ENCODE peak calls at places on chromosome X, in five cellular contexts. W, J, Z, Y and P are unnamed samples.

GRCh38 chrX:71420686-71421085 is 54.5 kb downstream of the TAF1 start:
- DNase-seq in W (no peak), J (no peak), Z (no peak), Y (no peak), P (no peak)

GRCh38 chrX:105701310-105702052 is 120.9 kb upstream of the NRK start:
- DNase-seq in W (no peak), J (no peak), Z (peak; percentile 46), Y (no peak), P (peak; percentile 38)

GRCh38 chrX:153519569-153520285 is 2.3 kb downstream of the ATP2B3 start:
- DNase-seq in W (no peak), J (no peak), Z (peak; percentile 51), Y (peak; percentile 39), P (peak; percentile 26)

GRCh38 chrX:45756562-45756961 is 555.9 kb upstream of the DIPK2B start:
- DNase-seq in W (no peak), J (no peak), Z (no peak), Y (no peak), P (peak; percentile 29)

GRCh38 chrX:77431227-77431626 is 16.0 kb upstream of the FGF16 start:
- DNase-seq in W (no peak), J (no peak), Z (peak; percentile 70), Y (no peak), P (peak; percentile 75)

GRCh38 chrX:102697506-102697905 is 14.7 kb upstream of the GPRASP2 start:
- DNase-seq in W (no peak), J (no peak), Z (peak; percentile 60), Y (peak; percentile 26), P (peak; percentile 77)

GRCh38 chrX:45344597-45344996 is 143.9 kb upstream of the DIPK2B start:
- DNase-seq in W (no peak), J (no peak), Z (peak; percentile 94), Y (no peak), P (peak; percentile 18)

GRCh38 chrX:37926700-37927099 is 79.3 kb upstream of the DYNLT3 start:
- DNase-seq in W (no peak), J (no peak), Z (peak; percentile 55), Y (no peak), P (peak; percentile 65)

GRCh38 chrX:155880586-155881157 is 473 bp upstream of the VAMP7 start:
- DNase-seq in W (no peak), J (peak; percentile 7), Z (no peak), Y (no peak), P (peak; percentile 18)

GRCh38 chrX:104806346-104806745 is 240.3 kb downstream of the IL1RAPL2 start:
- DNase-seq in W (no peak), J (no peak), Z (no peak), Y (no peak), P (no peak)

GRCh38 chrX:40504801-40505605 is 75.8 kb upstream of the ATP6AP2 start:
- DNase-seq in W (no peak), J (no peak), Z (peak; percentile 50), Y (peak; percentile 84), P (peak; percentile 94)

GRCh38 chrX:137566746-137567473 is 983 bp downstream of the ZIC3 start:
- DNase-seq in W (no peak), J (no peak), Z (no peak), Y (no peak), P (peak; percentile 64)

GRCh38 chrX:56978172-56978571 is 17.2 kb downstream of the SPIN3 start:
- DNase-seq in W (peak; percentile 15), J (peak; percentile 64), Z (peak; percentile 57), Y (peak; percentile 40), P (peak; percentile 66)

GRCh38 chrX:44344194-44344593 is 722 bp upstream of the EFHC2 start:
- DNase-seq in W (no peak), J (peak; percentile 65), Z (no peak), Y (no peak), P (no peak)

GRCh38 chrX:25028726-25029125 is 13.0 kb upstream of the ARX start:
- DNase-seq in W (no peak), J (no peak), Z (peak; percentile 66), Y (peak; percentile 3), P (peak; percentile 41)

GRCh38 chrX:37802028-37802427 is 22.2 kb downstream of the CYBB start:
- DNase-seq in W (no peak), J (no peak), Z (no peak), Y (no peak), P (peak; percentile 23)

GRCh38 chrX:139204903-139205667 is 325.5 kb upstream of the F9 start:
- DNase-seq in W (no peak), J (peak; percentile 3), Z (no peak), Y (no peak), P (no peak)

GRCh38 chrX:113868169-113868568 is 715.7 kb upstream of the HTR2C start:
- DNase-seq in W (no peak), J (peak; percentile 8), Z (no peak), Y (no peak), P (no peak)

GRCh38 chrX:109818921-109819320 is 85.9 kb upstream of the ACSL4 start:
- DNase-seq in W (no peak), J (no peak), Z (no peak), Y (no peak), P (no peak)

GRCh38 chrX:40719218-40719617 is 16.1 kb downstream of the MED14 start:
- DNase-seq in W (no peak), J (no peak), Z (peak; percentile 68), Y (no peak), P (peak; percentile 67)

GRCh38 chrX:68508799-68509198 is 9.9 kb downstream of the YIPF6 start:
- DNase-seq in W (no peak), J (peak; percentile 14), Z (peak; percentile 30), Y (no peak), P (peak; percentile 29)

GRCh38 chrX:861335-861890 is 230.8 kb downstream of the SHOX start:
- DNase-seq in W (no peak), J (no peak), Z (no peak), Y (peak; percentile 35), P (peak; percentile 30)

GRCh38 chrX:155215443-155216178 is 649 bp upstream of the VBP1 start:
- DNase-seq in W (no peak), J (no peak), Z (peak; percentile 4), Y (peak; percentile 1), P (peak; percentile 2)

GRCh38 chrX:69158166-69159040 is 6.8 kb downstream of the PJA1 start:
- DNase-seq in W (no peak), J (peak; percentile 30), Z (peak; percentile 80), Y (peak; percentile 63), P (peak; percentile 88)

GRCh38 chrX:55264816-55265215 is at the start of gene PAGE3:
- DNase-seq in W (no peak), J (no peak), Z (no peak), Y (no peak), P (no peak)

GRCh38 chrX:39953879-39954278 is 143.9 kb downstream of the BCOR start:
- DNase-seq in W (peak; percentile 68), J (no peak), Z (peak; percentile 30), Y (peak; percentile 77), P (peak; percentile 78)

GRCh38 chrX:135707880-135708279 is 5.6 kb upstream of the CT45A1 start:
- DNase-seq in W (peak; percentile 16), J (peak; percentile 8), Z (peak; percentile 1), Y (no peak), P (no peak)

GRCh38 chrX:135411893-135412292 is 9.9 kb upstream of the SMIM10L2A start:
- DNase-seq in W (no peak), J (no peak), Z (peak; percentile 45), Y (no peak), P (peak; percentile 6)

GRCh38 chrX:139820358-139820984 is 112.4 kb downstream of the ATP11C start:
- DNase-seq in W (no peak), J (no peak), Z (no peak), Y (no peak), P (no peak)

GRCh38 chrX:41720125-41720780 is 3.7 kb upstream of the GPR82 start:
- DNase-seq in W (no peak), J (peak; percentile 50), Z (peak; percentile 10), Y (peak; percentile 53), P (peak; percentile 58)

GRCh38 chrX:71976753-71977152 is 66.1 kb downstream of the NHSL2 start:
- DNase-seq in W (no peak), J (no peak), Z (peak; percentile 22), Y (no peak), P (no peak)

GRCh38 chrX:42366181-42366580 is 411.8 kb downstream of the PPP1R2C start:
- DNase-seq in W (no peak), J (no peak), Z (no peak), Y (no peak), P (no peak)

GRCh38 chrX:148958896-148959295 is 458.5 kb downstream of the AFF2 start:
- DNase-seq in W (no peak), J (no peak), Z (no peak), Y (no peak), P (no peak)

GRCh38 chrX:130014770-130015169 is 32.3 kb downstream of the BCORL1 start:
- DNase-seq in W (no peak), J (no peak), Z (no peak), Y (no peak), P (no peak)

GRCh38 chrX:130015181-130015580 is 32.7 kb downstream of the BCORL1 start:
- DNase-seq in W (no peak), J (no peak), Z (no peak), Y (no peak), P (no peak)

GRCh38 chrX:130012683-130013082 is 30.2 kb downstream of the BCORL1 start:
- DNase-seq in W (no peak), J (no peak), Z (no peak), Y (no peak), P (no peak)

GRCh38 chrX:130013661-130014060 is 31.2 kb downstream of the BCORL1 start:
- DNase-seq in W (no peak), J (no peak), Z (no peak), Y (no peak), P (no peak)

GRCh38 chrX:130014356-130014755 is 31.9 kb downstream of the BCORL1 start:
- DNase-seq in W (no peak), J (no peak), Z (no peak), Y (no peak), P (no peak)
- TF ChIP-seq CTCF in W (no peak), J (no peak), Z (no peak), Y (no peak), P (no peak)

DNA sequence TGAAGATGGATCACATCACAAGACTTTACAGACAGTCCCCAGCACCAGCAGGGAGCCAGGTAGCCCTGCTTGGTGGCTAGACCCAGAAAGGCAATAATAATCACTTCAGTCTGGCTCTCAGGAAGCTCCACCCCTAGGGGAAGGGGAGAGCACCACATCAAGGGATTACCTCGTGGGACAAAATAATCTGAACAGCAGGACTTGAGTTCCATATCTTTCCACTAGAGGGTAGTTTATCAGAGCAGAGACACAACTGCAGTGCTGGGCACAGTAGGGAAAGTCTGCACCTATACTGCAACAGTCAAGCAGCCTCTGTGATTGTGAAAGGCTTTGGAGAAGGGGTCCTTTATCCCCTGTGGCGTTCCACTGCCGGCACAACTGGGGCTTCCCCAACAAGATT is 547.0 kb upstream of the POU3F4 start:
- DNase-seq in W (peak; percentile 23), J (no peak), Z (no peak), Y (no peak), P (no peak)
- TF ChIP-seq CTCF in W (peak; percentile 35), J (no peak), Z (no peak), Y (no peak), P (no peak)

DNA sequence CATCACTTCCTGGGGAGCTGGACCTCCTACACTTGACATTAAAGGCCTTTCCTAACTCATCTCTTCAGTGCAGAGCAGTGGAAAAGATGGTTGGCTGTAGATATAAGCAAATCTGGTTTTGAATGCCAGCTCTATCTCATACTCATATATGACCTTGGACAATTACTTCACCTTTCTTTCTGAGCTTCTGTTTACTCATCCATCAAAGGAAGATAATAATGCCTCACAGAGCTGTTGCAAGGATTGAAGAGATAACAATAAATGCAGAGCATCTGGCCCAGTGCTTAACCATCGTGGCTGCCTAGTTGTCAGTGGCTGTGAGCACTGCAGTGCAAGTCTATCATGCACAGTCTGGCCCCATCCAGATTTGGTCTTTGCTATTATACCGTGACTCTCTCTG is 148.1 kb upstream of the EOLA2 start:
- DNase-seq in W (no peak), J (no peak), Z (no peak), Y (no peak), P (no peak)
- TF ChIP-seq CTCF in W (no peak), J (no peak), Z (no peak), Y (no peak), P (no peak)

GRCh38 chrX:85052636-85053343 is 49.1 kb downstream of the APOOL start:
- DNase-seq in W (peak; percentile 15), J (no peak), Z (peak; percentile 90), Y (peak; percentile 14), P (peak; percentile 81)
- TF ChIP-seq CTCF in W (no peak), J (no peak), Z (peak; percentile 43), Y (no peak), P (peak; percentile 38)